ENCODE peak calls at places on chromosomes 7 and 10, in five cellular contexts. One of them, this sample, is unnamed.
A peak's percentile ranks its signal among the peaks of the same experiment; 100 is the strongest.

GRCh38 chr10:58952747-58953466 is 223.5 kb upstream of the PHYHIPL start:
- DNase-seq in PC-3: peak; percentile 78
- DNase-seq in A549: peak; percentile 20
- DNase-seq in mesendoderm: peak; percentile 57
- DNase-seq in GM23338: peak; percentile 74
- DNase-seq in this sample: peak; percentile 43

GRCh38 chr7:86823769-86824168 is 180.1 kb downstream of the GRM3 start:
- DNase-seq in PC-3: no peak
- DNase-seq in A549: no peak
- DNase-seq in mesendoderm: no peak
- DNase-seq in GM23338: no peak
- DNase-seq in this sample: no peak

GRCh38 chr10:96272986-96273280 is 1.6 kb upstream of the BLNK start:
- DNase-seq in PC-3: no peak
- DNase-seq in A549: no peak
- DNase-seq in mesendoderm: no peak
- DNase-seq in GM23338: no peak
- DNase-seq in this sample: no peak

GRCh38 chr10:17607603-17608332 is 9.4 kb downstream of the HACD1 start:
- DNase-seq in PC-3: peak; percentile 53
- DNase-seq in A549: peak; percentile 49
- DNase-seq in mesendoderm: peak; percentile 56
- DNase-seq in GM23338: peak; percentile 79
- DNase-seq in this sample: peak; percentile 67

GRCh38 chr10:14665865-14666857 is 108.5 kb downstream of the FAM107B start:
- DNase-seq in PC-3: no peak
- DNase-seq in A549: no peak
- DNase-seq in mesendoderm: no peak
- DNase-seq in GM23338: no peak
- DNase-seq in this sample: no peak

GRCh38 chr10:73095479-73096021 is 1.1 kb downstream of the P4HA1 start:
- DNase-seq in PC-3: peak; percentile 85
- DNase-seq in A549: peak; percentile 48
- DNase-seq in mesendoderm: peak; percentile 84
- DNase-seq in GM23338: peak; percentile 77
- DNase-seq in this sample: peak; percentile 91

GRCh38 chr7:37149019-37149814 is 299.4 kb downstream of the ELMO1 start:
- DNase-seq in PC-3: no peak
- DNase-seq in A549: no peak
- DNase-seq in mesendoderm: peak; percentile 7
- DNase-seq in GM23338: no peak
- DNase-seq in this sample: no peak

GRCh38 chr10:52740913-52741675 is 31.5 kb downstream of the MBL2 start:
- DNase-seq in PC-3: peak; percentile 96
- DNase-seq in A549: peak; percentile 44
- DNase-seq in mesendoderm: peak; percentile 82
- DNase-seq in GM23338: peak; percentile 85
- DNase-seq in this sample: peak; percentile 65

GRCh38 chr10:660980-661890 is 28.2 kb downstream of the DIP2C start:
- DNase-seq in PC-3: no peak
- DNase-seq in A549: no peak
- DNase-seq in mesendoderm: no peak
- DNase-seq in GM23338: no peak
- DNase-seq in this sample: peak; percentile 35

GRCh38 chr10:34814228-34815173 is 595 bp downstream of the PARD3 start:
- DNase-seq in PC-3: peak; percentile 72
- DNase-seq in A549: peak; percentile 59
- DNase-seq in mesendoderm: peak; percentile 72
- DNase-seq in GM23338: peak; percentile 80
- DNase-seq in this sample: peak; percentile 59

GRCh38 chr10:103278862-103279298 is 1.9 kb downstream of the INA start:
- DNase-seq in PC-3: peak; percentile 41
- DNase-seq in A549: no peak
- DNase-seq in mesendoderm: peak; percentile 63
- DNase-seq in GM23338: peak; percentile 91
- DNase-seq in this sample: peak; percentile 53

GRCh38 chr7:104627516-104627915 is 299.1 kb downstream of the LHFPL3 start:
- DNase-seq in PC-3: peak; percentile 49
- DNase-seq in A549: no peak
- DNase-seq in mesendoderm: peak; percentile 47
- DNase-seq in GM23338: peak; percentile 78
- DNase-seq in this sample: no peak

GRCh38 chr10:6838118-6838517 is 258.0 kb upstream of the PRKCQ start:
- DNase-seq in PC-3: peak; percentile 9
- DNase-seq in A549: no peak
- DNase-seq in mesendoderm: peak; percentile 35
- DNase-seq in GM23338: peak; percentile 44
- DNase-seq in this sample: peak; percentile 21

GRCh38 chr7:76260171-76260703 is 42.2 kb upstream of the HSPB1 start:
- DNase-seq in PC-3: peak; percentile 39
- DNase-seq in A549: no peak
- DNase-seq in mesendoderm: peak; percentile 95
- DNase-seq in GM23338: peak; percentile 96
- DNase-seq in this sample: peak; percentile 49

GRCh38 chr7:50962962-50963374 is 180.3 kb upstream of the GRB10 start:
- DNase-seq in PC-3: peak; percentile 97
- DNase-seq in A549: peak; percentile 79
- DNase-seq in mesendoderm: peak; percentile 46
- DNase-seq in GM23338: no peak
- DNase-seq in this sample: peak; percentile 25

GRCh38 chr7:43006008-43006407 is 73.8 kb downstream of the MRPL32 start:
- DNase-seq in PC-3: no peak
- DNase-seq in A549: no peak
- DNase-seq in mesendoderm: no peak
- DNase-seq in GM23338: no peak
- DNase-seq in this sample: no peak

GRCh38 chr10:31099664-31100063 is 68.0 kb upstream of the ZNF438 start:
- DNase-seq in PC-3: peak; percentile 94
- DNase-seq in A549: peak; percentile 47
- DNase-seq in mesendoderm: no peak
- DNase-seq in GM23338: no peak
- DNase-seq in this sample: no peak

GRCh38 chr10:59340279-59340678 is 22.1 kb downstream of the FAM13C start:
- DNase-seq in PC-3: no peak
- DNase-seq in A549: no peak
- DNase-seq in mesendoderm: no peak
- DNase-seq in GM23338: no peak
- DNase-seq in this sample: no peak

GRCh38 chr10:91247360-91248111 is 27.1 kb downstream of the PCGF5 start:
- DNase-seq in PC-3: no peak
- DNase-seq in A549: no peak
- DNase-seq in mesendoderm: peak; percentile 25
- DNase-seq in GM23338: peak; percentile 28
- DNase-seq in this sample: peak; percentile 14

GRCh38 chr7:44403775-44404174 is 78.4 kb upstream of the CAMK2B start:
- DNase-seq in PC-3: no peak
- DNase-seq in A549: no peak
- DNase-seq in mesendoderm: no peak
- DNase-seq in GM23338: no peak
- DNase-seq in this sample: no peak

GRCh38 chr7:44849277-44850210 is 1.7 kb upstream of the H2AZ2 start:
- DNase-seq in PC-3: no peak
- DNase-seq in A549: no peak
- DNase-seq in mesendoderm: no peak
- DNase-seq in GM23338: no peak
- DNase-seq in this sample: no peak

GRCh38 chr7:110786576-110786975 is 304.4 kb upstream of the LRRN3 start:
- DNase-seq in PC-3: no peak
- DNase-seq in A549: no peak
- DNase-seq in mesendoderm: no peak
- DNase-seq in GM23338: no peak
- DNase-seq in this sample: no peak

GRCh38 chr10:118472961-118473675 is 122.3 kb downstream of the PRLHR start:
- DNase-seq in PC-3: no peak
- DNase-seq in A549: no peak
- DNase-seq in mesendoderm: no peak
- DNase-seq in GM23338: no peak
- DNase-seq in this sample: no peak

GRCh38 chr7:1012392-1013095 is 29.6 kb downstream of the CYP2W1 start:
- DNase-seq in PC-3: no peak
- DNase-seq in A549: no peak
- DNase-seq in mesendoderm: no peak
- DNase-seq in GM23338: no peak
- DNase-seq in this sample: no peak

GRCh38 chr7:1015196-1015595 is 29.1 kb upstream of the GPR146 start:
- DNase-seq in PC-3: no peak
- DNase-seq in A549: no peak
- DNase-seq in mesendoderm: no peak
- DNase-seq in GM23338: no peak
- DNase-seq in this sample: no peak

GRCh38 chr7:1016577-1017531 is 27.5 kb upstream of the GPR146 start:
- DNase-seq in PC-3: no peak
- DNase-seq in A549: no peak
- DNase-seq in mesendoderm: no peak
- DNase-seq in GM23338: no peak
- DNase-seq in this sample: no peak

GRCh38 chr7:1015631-1016121 is 28.7 kb upstream of the GPR146 start:
- DNase-seq in PC-3: no peak
- DNase-seq in A549: no peak
- DNase-seq in mesendoderm: no peak
- DNase-seq in GM23338: no peak
- DNase-seq in this sample: peak; percentile 46

DNA sequence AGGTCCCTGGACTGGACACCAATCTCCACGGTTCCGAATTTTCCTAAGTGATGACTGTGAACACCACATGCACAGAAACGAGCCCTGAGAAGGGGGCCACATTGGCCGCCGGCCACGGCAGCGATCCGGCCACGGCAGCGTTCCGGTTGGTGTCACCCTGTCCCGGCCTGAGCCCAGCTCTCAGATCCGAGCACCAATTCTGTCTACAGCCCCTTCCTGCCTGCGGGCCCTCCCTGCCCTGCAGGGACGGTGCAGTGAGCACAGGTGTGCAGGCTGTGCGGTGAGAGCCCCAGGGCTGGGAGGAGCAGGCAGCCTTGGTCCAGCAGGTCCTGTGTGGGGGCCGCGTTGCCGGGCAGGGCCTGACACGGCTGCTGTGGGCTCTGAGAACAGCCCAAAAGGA is 29.7 kb upstream of the GPR146 start:
- DNase-seq in PC-3: no peak
- DNase-seq in A549: no peak
- DNase-seq in mesendoderm: no peak
- DNase-seq in GM23338: no peak
- DNase-seq in this sample: no peak
- H3K4me2 ChIP-seq in PC-3: no peak overlapping the region
- H3K4me2 ChIP-seq in A549: no peak overlapping the region
- H3K4me2 ChIP-seq in mesendoderm: no peak overlapping the region
- H3K4me2 ChIP-seq in GM23338: no peak overlapping the region
- H3K4me2 ChIP-seq in this sample: no peak overlapping the region

GRCh38 chr10:119724630-119725549 is 960 bp upstream of the INPP5F start:
- DNase-seq in PC-3: no peak
- DNase-seq in A549: no peak
- DNase-seq in mesendoderm: peak; percentile 56
- DNase-seq in GM23338: peak; percentile 56
- DNase-seq in this sample: peak; percentile 35
- H3K4me2 ChIP-seq in PC-3: peak overlapping the region; percentile 99
- H3K4me2 ChIP-seq in A549: peak overlapping the region; percentile 94
- H3K4me2 ChIP-seq in mesendoderm: peak overlapping the region; percentile 56
- H3K4me2 ChIP-seq in GM23338: peak overlapping the region; percentile 88
- H3K4me2 ChIP-seq in this sample: peak overlapping the region; percentile 88

GRCh38 chr7:30880090-30880704 is 31.5 kb upstream of the AQP1 start:
- DNase-seq in PC-3: no peak
- DNase-seq in A549: no peak
- DNase-seq in mesendoderm: no peak
- DNase-seq in GM23338: no peak
- DNase-seq in this sample: peak; percentile 21
- H3K4me2 ChIP-seq in PC-3: no peak overlapping the region
- H3K4me2 ChIP-seq in A549: no peak overlapping the region
- H3K4me2 ChIP-seq in mesendoderm: no peak overlapping the region
- H3K4me2 ChIP-seq in GM23338: peak overlapping the region; percentile 42
- H3K4me2 ChIP-seq in this sample: no peak overlapping the region

GRCh38 chr7:94710256-94710655 is 54.3 kb upstream of the SGCE start:
- DNase-seq in PC-3: peak; percentile 7
- DNase-seq in A549: no peak
- DNase-seq in mesendoderm: no peak
- DNase-seq in GM23338: no peak
- DNase-seq in this sample: no peak
- H3K4me2 ChIP-seq in PC-3: no peak overlapping the region
- H3K4me2 ChIP-seq in A549: no peak overlapping the region
- H3K4me2 ChIP-seq in mesendoderm: no peak overlapping the region
- H3K4me2 ChIP-seq in GM23338: no peak overlapping the region
- H3K4me2 ChIP-seq in this sample: no peak overlapping the region

DNA sequence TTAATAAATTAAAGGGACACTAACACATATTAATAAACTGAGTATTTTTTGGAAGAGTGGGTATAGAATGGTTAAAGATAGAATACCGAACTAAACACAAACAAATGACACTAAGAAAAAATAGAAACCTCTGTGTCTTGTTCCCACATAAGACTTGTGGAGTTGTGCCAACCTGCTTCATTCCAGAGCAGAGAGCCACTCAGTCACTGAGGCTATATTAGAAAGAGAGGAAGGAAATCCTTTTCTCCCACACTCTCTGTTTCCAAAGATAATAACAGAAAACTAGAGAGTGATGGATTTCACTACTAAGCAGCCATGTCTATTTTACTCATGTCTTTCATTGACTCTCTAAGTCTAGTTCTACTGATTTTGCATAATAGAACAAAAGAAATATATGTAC is 26.0 kb downstream of the CTNNA3 start:
- DNase-seq in PC-3: no peak
- DNase-seq in A549: no peak
- DNase-seq in mesendoderm: no peak
- DNase-seq in GM23338: no peak
- DNase-seq in this sample: no peak
- H3K4me2 ChIP-seq in PC-3: no peak overlapping the region
- H3K4me2 ChIP-seq in A549: no peak overlapping the region
- H3K4me2 ChIP-seq in mesendoderm: no peak overlapping the region
- H3K4me2 ChIP-seq in GM23338: no peak overlapping the region
- H3K4me2 ChIP-seq in this sample: no peak overlapping the region

GRCh38 chr7:25908154-25908948 is 243.6 kb upstream of the NFE2L3 start:
- DNase-seq in PC-3: no peak
- DNase-seq in A549: no peak
- DNase-seq in mesendoderm: no peak
- DNase-seq in GM23338: no peak
- DNase-seq in this sample: no peak

GRCh38 chr7:25911738-25912607 is 240.0 kb upstream of the NFE2L3 start:
- DNase-seq in PC-3: no peak
- DNase-seq in A549: no peak
- DNase-seq in mesendoderm: no peak
- DNase-seq in GM23338: no peak
- DNase-seq in this sample: no peak

GRCh38 chr7:25918731-25919130 is 233.3 kb upstream of the NFE2L3 start:
- DNase-seq in PC-3: no peak
- DNase-seq in A549: no peak
- DNase-seq in mesendoderm: no peak
- DNase-seq in GM23338: no peak
- DNase-seq in this sample: no peak

GRCh38 chr7:25913574-25914224 is 238.3 kb upstream of the NFE2L3 start:
- DNase-seq in PC-3: no peak
- DNase-seq in A549: no peak
- DNase-seq in mesendoderm: no peak
- DNase-seq in GM23338: no peak
- DNase-seq in this sample: no peak
- H3K4me2 ChIP-seq in PC-3: no peak overlapping the region
- H3K4me2 ChIP-seq in A549: no peak overlapping the region
- H3K4me2 ChIP-seq in mesendoderm: no peak overlapping the region
- H3K4me2 ChIP-seq in GM23338: no peak overlapping the region
- H3K4me2 ChIP-seq in this sample: no peak overlapping the region

GRCh38 chr7:156703773-156704482 is 63.4 kb downstream of the RNF32 start:
- DNase-seq in PC-3: no peak
- DNase-seq in A549: no peak
- DNase-seq in mesendoderm: no peak
- DNase-seq in GM23338: no peak
- DNase-seq in this sample: no peak
- H3K4me2 ChIP-seq in PC-3: no peak overlapping the region
- H3K4me2 ChIP-seq in A549: no peak overlapping the region
- H3K4me2 ChIP-seq in mesendoderm: no peak overlapping the region
- H3K4me2 ChIP-seq in GM23338: no peak overlapping the region
- H3K4me2 ChIP-seq in this sample: no peak overlapping the region

This sample was measured in mesenchymal stem cell.